ENCODE peak calls at places on chromosomes 7 and 10, in four cellular contexts. S, B, D and A are unnamed samples.

GRCh38 chr7:157490465-157490912 is 153.7 kb downstream of the DNAJB6 start:
- DNase-seq in S (peak), B (peak), D (peak), A (peak)

GRCh38 chr10:72009430-72010081 is 45.4 kb downstream of the CHST3 start:
- DNase-seq in S (no peak), B (no peak), D (no peak), A (no peak)

GRCh38 chr10:68251625-68252275 is 19.8 kb upstream of the ATOH7 start:
- DNase-seq in D (no peak), B (no peak), S (no peak), A (no peak)

GRCh38 chr7:43878867-43879266 is 9.6 kb upstream of the MRPS24 start:
- DNase-seq in D (no peak), S (no peak), B (no peak), A (no peak)

GRCh38 chr7:80542398-80542797 is 30.5 kb upstream of the GNAT3 start:
- DNase-seq in B (no peak), D (peak), S (no peak), A (no peak)

GRCh38 chr7:4797858-4798705 is 22.7 kb downstream of the AP5Z1 start:
- DNase-seq in B (peak), S (peak), D (peak), A (peak)

GRCh38 chr10:75034131-75034512 is 77.3 kb upstream of the SAMD8 start:
- DNase-seq in B (no peak), D (no peak), S (no peak), A (no peak)

GRCh38 chr7:2996141-2996540 is 47.5 kb downstream of the CARD11 start:
- DNase-seq in S (no peak), B (no peak), D (no peak), A (no peak)

GRCh38 chr7:117592011-117592635 is 112.3 kb downstream of the CFTR start:
- DNase-seq in D (no peak), S (no peak), B (no peak), A (no peak)

GRCh38 chr10:114431414-114431767 is 27.1 kb upstream of the AFAP1L2 start:
- DNase-seq in B (no peak), D (no peak), S (no peak), A (no peak)

GRCh38 chr7:139747662-139748372 is 30.0 kb downstream of the HIPK2 start:
- DNase-seq in D (no peak), B (no peak), S (no peak), A (no peak)

GRCh38 chr7:84633-85020 is 107.7 kb upstream of the FAM20C start:
- DNase-seq in D (no peak), B (no peak), S (no peak), A (no peak)

GRCh38 chr7:132580717-132581285 is 4.5 kb upstream of the PLXNA4 start:
- DNase-seq in D (peak), B (peak), S (peak), A (peak)

GRCh38 chr7:50699143-50699542 is 83.6 kb downstream of the GRB10 start:
- DNase-seq in D (no peak), B (no peak), S (no peak), A (no peak)

GRCh38 chr7:76383089-76383944 is 24.5 kb upstream of the YWHAG start:
- DNase-seq in D (no peak), B (peak), S (peak), A (peak)

GRCh38 chr7:93365341-93365740 is 133.2 kb downstream of the VPS50 start:
- DNase-seq in S (no peak), D (no peak), B (no peak), A (no peak)

DNA sequence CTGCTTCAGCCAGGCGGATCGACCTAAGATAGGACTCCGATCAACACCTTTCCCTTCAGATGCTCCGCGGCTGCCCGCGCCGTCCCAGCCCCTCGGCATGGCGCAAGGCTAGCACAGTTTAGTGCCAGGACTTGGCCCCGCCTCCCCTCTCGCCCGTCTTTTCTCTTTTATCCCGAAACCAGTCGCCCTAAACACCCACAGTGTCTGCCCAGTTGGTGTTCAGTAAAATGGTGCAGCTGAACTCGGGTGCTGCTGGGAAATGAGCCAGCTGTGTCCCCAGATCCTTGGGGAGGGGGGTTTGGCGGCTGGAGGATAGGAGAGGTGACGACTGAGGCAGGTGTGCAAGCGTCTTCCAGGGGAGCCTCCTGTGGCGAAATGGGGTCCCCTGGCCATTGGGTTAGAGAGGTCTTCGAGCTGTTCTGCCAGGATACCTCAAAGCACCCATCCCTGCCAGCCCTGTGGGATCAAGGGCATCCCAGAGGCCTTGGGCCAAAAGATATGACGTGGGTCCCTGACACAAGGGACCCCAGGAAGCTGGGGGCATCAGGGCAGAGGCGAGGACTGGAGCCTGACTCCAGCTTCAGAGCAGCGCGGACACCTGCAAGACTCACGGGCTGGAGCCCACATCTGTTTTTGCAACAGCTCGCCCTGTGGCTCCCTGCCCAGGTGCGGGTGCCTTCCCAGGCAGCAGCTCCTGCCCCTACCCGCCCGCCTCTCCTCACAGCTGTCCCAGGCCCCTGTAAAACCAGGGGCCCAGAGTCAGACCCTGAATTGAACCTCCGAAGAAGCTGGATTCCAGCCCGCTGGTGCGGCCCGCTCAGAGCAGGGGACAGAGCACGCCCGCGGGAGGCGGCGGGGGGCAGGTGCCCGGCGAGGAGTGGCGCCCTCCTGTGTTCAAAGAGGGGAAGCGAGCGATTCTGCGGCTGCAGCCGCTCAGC is 88.8 kb downstream of the BEND7 start:
- DNase-seq in B (no peak), D (no peak), S (peak), A (peak)
- TF ChIP-seq TCF7L2 in B (no peak), D (no peak), S (no peak), A (no peak)

GRCh38 chr7:110170762-110171161 is 920.2 kb upstream of the LRRN3 start:
- DNase-seq in B (no peak), D (no peak), S (no peak), A (no peak)
- TF ChIP-seq TCF7L2 in B (no peak), D (no peak), S (no peak), A (no peak)

DNA sequence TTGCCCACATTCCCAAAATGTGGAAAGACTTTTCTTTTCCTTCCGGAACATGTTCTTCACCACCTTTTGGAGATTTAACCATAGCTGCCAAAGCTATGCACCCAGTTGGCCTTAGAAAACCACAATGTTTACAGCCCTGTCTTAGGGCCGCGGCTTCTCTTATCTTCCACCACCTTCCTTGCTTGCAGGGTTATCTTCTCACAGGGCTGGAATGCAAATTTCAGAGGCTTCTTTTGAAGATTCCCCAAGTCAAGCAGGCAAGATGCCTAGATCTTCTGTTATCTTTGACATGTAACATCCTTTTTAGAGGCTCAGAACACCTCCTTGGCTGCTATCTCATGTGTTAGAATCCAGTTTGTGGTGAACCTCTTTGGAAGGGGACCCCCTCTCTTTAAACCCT is 11.1 kb downstream of the KCTD7 start:
- DNase-seq in D (no peak), S (no peak), B (no peak), A (peak)
- TF ChIP-seq TCF7L2 in D (no peak), S (no peak), B (no peak), A (peak)

GRCh38 chr10:112778579-112778978 is 171.5 kb upstream of the TCF7L2 start:
- DNase-seq in S (no peak), D (no peak), B (no peak), A (no peak)
- TF ChIP-seq TCF7L2 in S (no peak), D (no peak), B (no peak), A (no peak)

GRCh38 chr10:43138757-43139241 is 554 bp downstream of the CSGALNACT2 start:
- DNase-seq in S (no peak), D (no peak), B (no peak), A (peak)
- TF ChIP-seq TCF7L2 in S (no peak), D (no peak), B (no peak), A (no peak)

GRCh38 chr10:119807960-119808697 is 64.5 kb downstream of the MCMBP start:
- DNase-seq in D (no peak), B (no peak), S (no peak), A (no peak)
- TF ChIP-seq TCF7L2 in D (no peak), B (no peak), S (no peak), A (no peak)

GRCh38 chr7:111010833-111011232 is 80.1 kb upstream of the LRRN3 start:
- DNase-seq in B (no peak), S (no peak), D (no peak), A (no peak)
- TF ChIP-seq TCF7L2 in B (no peak), S (no peak), D (no peak), A (no peak)

GRCh38 chr7:22110881-22111280 is 165.2 kb upstream of the CDCA7L start:
- DNase-seq in D (no peak), B (no peak), S (peak), A (no peak)
- TF ChIP-seq TCF7L2 in D (no peak), B (no peak), S (no peak), A (no peak)